ENCODE peak calls at places on chromosomes 5 and 9, in ten cellular contexts. One of them, this sample, is unnamed.

GRCh38 chr5:112696786-112697185 is 40.9 kb upstream of the APC start:
- DNase-seq in activated naive CD8-positive, alpha-beta T cell treated with anti-CD3 and anti-CD28 coated beads, Interleukin-2, amount 50 U/mL, for 24 hours: no peak
- DNase-seq in stimulated activated CD4-positive, alpha-beta T cell treated with anti-CD3 and anti-CD28 coated beads, Interleukin-15, amount 100 ng/mL, for 1 hour: no peak
- DNase-seq in adipocyte: no peak
- DNase-seq in ureter: no peak
- DNase-seq in endothelial cell: no peak
- DNase-seq in stimulated activated CD8-positive, alpha-beta memory T cell treated with anti-CD3 and anti-CD28 coated beads, Interleukin-7, amount 100 ng/mL, for 24 hours: no peak
- DNase-seq in psoas muscle: no peak
- DNase-seq in right cardiac atrium: no peak
- DNase-seq in cardiac fibroblast: no peak
- DNase-seq in this sample: no peak

GRCh38 chr5:156949424-156949823 is 13.6 kb downstream of the TIMD4 start:
- DNase-seq in cardiac fibroblast: no peak
- DNase-seq in ureter: no peak
- DNase-seq in stimulated activated CD8-positive, alpha-beta memory T cell treated with anti-CD3 and anti-CD28 coated beads, Interleukin-7, amount 100 ng/mL, for 24 hours: no peak
- DNase-seq in adipocyte: no peak
- DNase-seq in activated naive CD8-positive, alpha-beta T cell treated with anti-CD3 and anti-CD28 coated beads, Interleukin-2, amount 50 U/mL, for 24 hours: no peak
- DNase-seq in right cardiac atrium: no peak
- DNase-seq in stimulated activated CD4-positive, alpha-beta T cell treated with anti-CD3 and anti-CD28 coated beads, Interleukin-15, amount 100 ng/mL, for 1 hour: no peak
- DNase-seq in endothelial cell: no peak
- DNase-seq in psoas muscle: no peak
- DNase-seq in this sample: no peak

GRCh38 chr5:144812770-144813169 is 642.1 kb downstream of the KCTD16 start:
- DNase-seq in endothelial cell: no peak
- DNase-seq in psoas muscle: peak
- DNase-seq in ureter: no peak
- DNase-seq in adipocyte: peak
- DNase-seq in cardiac fibroblast: peak
- DNase-seq in stimulated activated CD4-positive, alpha-beta T cell treated with anti-CD3 and anti-CD28 coated beads, Interleukin-15, amount 100 ng/mL, for 1 hour: no peak
- DNase-seq in activated naive CD8-positive, alpha-beta T cell treated with anti-CD3 and anti-CD28 coated beads, Interleukin-2, amount 50 U/mL, for 24 hours: no peak
- DNase-seq in right cardiac atrium: peak
- DNase-seq in stimulated activated CD8-positive, alpha-beta memory T cell treated with anti-CD3 and anti-CD28 coated beads, Interleukin-7, amount 100 ng/mL, for 24 hours: no peak
- DNase-seq in this sample: no peak

GRCh38 chr5:93421987-93422391 is 159.0 kb downstream of the NR2F1-AS1 start:
- DNase-seq in stimulated activated CD8-positive, alpha-beta memory T cell treated with anti-CD3 and anti-CD28 coated beads, Interleukin-7, amount 100 ng/mL, for 24 hours: no peak
- DNase-seq in ureter: no peak
- DNase-seq in adipocyte: no peak
- DNase-seq in right cardiac atrium: no peak
- DNase-seq in activated naive CD8-positive, alpha-beta T cell treated with anti-CD3 and anti-CD28 coated beads, Interleukin-2, amount 50 U/mL, for 24 hours: no peak
- DNase-seq in psoas muscle: no peak
- DNase-seq in stimulated activated CD4-positive, alpha-beta T cell treated with anti-CD3 and anti-CD28 coated beads, Interleukin-15, amount 100 ng/mL, for 1 hour: no peak
- DNase-seq in endothelial cell: peak
- DNase-seq in cardiac fibroblast: no peak
- DNase-seq in this sample: no peak

GRCh38 chr5:107979272-107979671 is 308.5 kb upstream of the EFNA5 start:
- DNase-seq in ureter: no peak
- DNase-seq in endothelial cell: no peak
- DNase-seq in adipocyte: no peak
- DNase-seq in cardiac fibroblast: peak
- DNase-seq in activated naive CD8-positive, alpha-beta T cell treated with anti-CD3 and anti-CD28 coated beads, Interleukin-2, amount 50 U/mL, for 24 hours: no peak
- DNase-seq in right cardiac atrium: no peak
- DNase-seq in stimulated activated CD4-positive, alpha-beta T cell treated with anti-CD3 and anti-CD28 coated beads, Interleukin-15, amount 100 ng/mL, for 1 hour: no peak
- DNase-seq in psoas muscle: no peak
- DNase-seq in stimulated activated CD8-positive, alpha-beta memory T cell treated with anti-CD3 and anti-CD28 coated beads, Interleukin-7, amount 100 ng/mL, for 24 hours: no peak
- DNase-seq in this sample: no peak

GRCh38 chr9:36191696-36192095 is 975 bp downstream of the CLTA start:
- DNase-seq in activated naive CD8-positive, alpha-beta T cell treated with anti-CD3 and anti-CD28 coated beads, Interleukin-2, amount 50 U/mL, for 24 hours: no peak
- DNase-seq in cardiac fibroblast: no peak
- DNase-seq in right cardiac atrium: no peak
- DNase-seq in psoas muscle: no peak
- DNase-seq in ureter: no peak
- DNase-seq in stimulated activated CD4-positive, alpha-beta T cell treated with anti-CD3 and anti-CD28 coated beads, Interleukin-15, amount 100 ng/mL, for 1 hour: no peak
- DNase-seq in adipocyte: peak
- DNase-seq in stimulated activated CD8-positive, alpha-beta memory T cell treated with anti-CD3 and anti-CD28 coated beads, Interleukin-7, amount 100 ng/mL, for 24 hours: no peak
- DNase-seq in endothelial cell: no peak
- DNase-seq in this sample: peak

GRCh38 chr9:130465383-130466096 is 20.8 kb downstream of the ASS1 start:
- DNase-seq in adipocyte: no peak
- DNase-seq in ureter: no peak
- DNase-seq in stimulated activated CD8-positive, alpha-beta memory T cell treated with anti-CD3 and anti-CD28 coated beads, Interleukin-7, amount 100 ng/mL, for 24 hours: no peak
- DNase-seq in endothelial cell: no peak
- DNase-seq in right cardiac atrium: no peak
- DNase-seq in activated naive CD8-positive, alpha-beta T cell treated with anti-CD3 and anti-CD28 coated beads, Interleukin-2, amount 50 U/mL, for 24 hours: no peak
- DNase-seq in cardiac fibroblast: no peak
- DNase-seq in stimulated activated CD4-positive, alpha-beta T cell treated with anti-CD3 and anti-CD28 coated beads, Interleukin-15, amount 100 ng/mL, for 1 hour: no peak
- DNase-seq in psoas muscle: no peak
- DNase-seq in this sample: peak

GRCh38 chr9:107813287-107813686 is 323.7 kb upstream of the KLF4 start:
- DNase-seq in psoas muscle: no peak
- DNase-seq in endothelial cell: no peak
- DNase-seq in activated naive CD8-positive, alpha-beta T cell treated with anti-CD3 and anti-CD28 coated beads, Interleukin-2, amount 50 U/mL, for 24 hours: no peak
- DNase-seq in ureter: no peak
- DNase-seq in cardiac fibroblast: no peak
- DNase-seq in stimulated activated CD4-positive, alpha-beta T cell treated with anti-CD3 and anti-CD28 coated beads, Interleukin-15, amount 100 ng/mL, for 1 hour: no peak
- DNase-seq in stimulated activated CD8-positive, alpha-beta memory T cell treated with anti-CD3 and anti-CD28 coated beads, Interleukin-7, amount 100 ng/mL, for 24 hours: no peak
- DNase-seq in adipocyte: no peak
- DNase-seq in right cardiac atrium: no peak
- DNase-seq in this sample: no peak

GRCh38 chr9:122572456-122572855 is 10.7 kb downstream of the OR1L8 start:
- DNase-seq in ureter: no peak
- DNase-seq in psoas muscle: no peak
- DNase-seq in activated naive CD8-positive, alpha-beta T cell treated with anti-CD3 and anti-CD28 coated beads, Interleukin-2, amount 50 U/mL, for 24 hours: no peak
- DNase-seq in cardiac fibroblast: no peak
- DNase-seq in stimulated activated CD4-positive, alpha-beta T cell treated with anti-CD3 and anti-CD28 coated beads, Interleukin-15, amount 100 ng/mL, for 1 hour: no peak
- DNase-seq in endothelial cell: no peak
- DNase-seq in stimulated activated CD8-positive, alpha-beta memory T cell treated with anti-CD3 and anti-CD28 coated beads, Interleukin-7, amount 100 ng/mL, for 24 hours: no peak
- DNase-seq in adipocyte: no peak
- DNase-seq in right cardiac atrium: no peak
- DNase-seq in this sample: no peak

GRCh38 chr9:98929096-98929495 is 14.6 kb upstream of the COL15A1 start:
- DNase-seq in stimulated activated CD4-positive, alpha-beta T cell treated with anti-CD3 and anti-CD28 coated beads, Interleukin-15, amount 100 ng/mL, for 1 hour: no peak
- DNase-seq in cardiac fibroblast: no peak
- DNase-seq in endothelial cell: no peak
- DNase-seq in psoas muscle: no peak
- DNase-seq in ureter: no peak
- DNase-seq in activated naive CD8-positive, alpha-beta T cell treated with anti-CD3 and anti-CD28 coated beads, Interleukin-2, amount 50 U/mL, for 24 hours: no peak
- DNase-seq in adipocyte: peak
- DNase-seq in stimulated activated CD8-positive, alpha-beta memory T cell treated with anti-CD3 and anti-CD28 coated beads, Interleukin-7, amount 100 ng/mL, for 24 hours: no peak
- DNase-seq in right cardiac atrium: no peak
- DNase-seq in this sample: no peak

GRCh38 chr9:128337972-128338371 is 2.4 kb upstream of the SLC27A4 start:
- DNase-seq in cardiac fibroblast: no peak
- DNase-seq in ureter: no peak
- DNase-seq in stimulated activated CD4-positive, alpha-beta T cell treated with anti-CD3 and anti-CD28 coated beads, Interleukin-15, amount 100 ng/mL, for 1 hour: no peak
- DNase-seq in activated naive CD8-positive, alpha-beta T cell treated with anti-CD3 and anti-CD28 coated beads, Interleukin-2, amount 50 U/mL, for 24 hours: no peak
- DNase-seq in right cardiac atrium: no peak
- DNase-seq in stimulated activated CD8-positive, alpha-beta memory T cell treated with anti-CD3 and anti-CD28 coated beads, Interleukin-7, amount 100 ng/mL, for 24 hours: no peak
- DNase-seq in endothelial cell: no peak
- DNase-seq in adipocyte: no peak
- DNase-seq in psoas muscle: no peak
- DNase-seq in this sample: no peak

GRCh38 chr5:53554444-53554843 is 6.0 kb upstream of the NDUFS4 start:
- DNase-seq in activated naive CD8-positive, alpha-beta T cell treated with anti-CD3 and anti-CD28 coated beads, Interleukin-2, amount 50 U/mL, for 24 hours: no peak
- DNase-seq in ureter: no peak
- DNase-seq in psoas muscle: no peak
- DNase-seq in right cardiac atrium: no peak
- DNase-seq in stimulated activated CD8-positive, alpha-beta memory T cell treated with anti-CD3 and anti-CD28 coated beads, Interleukin-7, amount 100 ng/mL, for 24 hours: no peak
- DNase-seq in adipocyte: no peak
- DNase-seq in endothelial cell: no peak
- DNase-seq in stimulated activated CD4-positive, alpha-beta T cell treated with anti-CD3 and anti-CD28 coated beads, Interleukin-15, amount 100 ng/mL, for 1 hour: no peak
- DNase-seq in cardiac fibroblast: no peak
- DNase-seq in this sample: no peak

GRCh38 chr9:121868611-121869010 is 217.2 kb downstream of the DAB2IP start:
- DNase-seq in cardiac fibroblast: no peak
- DNase-seq in stimulated activated CD4-positive, alpha-beta T cell treated with anti-CD3 and anti-CD28 coated beads, Interleukin-15, amount 100 ng/mL, for 1 hour: no peak
- DNase-seq in adipocyte: no peak
- DNase-seq in stimulated activated CD8-positive, alpha-beta memory T cell treated with anti-CD3 and anti-CD28 coated beads, Interleukin-7, amount 100 ng/mL, for 24 hours: no peak
- DNase-seq in endothelial cell: no peak
- DNase-seq in right cardiac atrium: no peak
- DNase-seq in ureter: no peak
- DNase-seq in psoas muscle: no peak
- DNase-seq in activated naive CD8-positive, alpha-beta T cell treated with anti-CD3 and anti-CD28 coated beads, Interleukin-2, amount 50 U/mL, for 24 hours: no peak
- DNase-seq in this sample: no peak

GRCh38 chr5:154524846-154525245 is 46.8 kb upstream of the HAND1 start:
- DNase-seq in psoas muscle: no peak
- DNase-seq in activated naive CD8-positive, alpha-beta T cell treated with anti-CD3 and anti-CD28 coated beads, Interleukin-2, amount 50 U/mL, for 24 hours: no peak
- DNase-seq in right cardiac atrium: no peak
- DNase-seq in stimulated activated CD8-positive, alpha-beta memory T cell treated with anti-CD3 and anti-CD28 coated beads, Interleukin-7, amount 100 ng/mL, for 24 hours: no peak
- DNase-seq in adipocyte: no peak
- DNase-seq in cardiac fibroblast: no peak
- DNase-seq in endothelial cell: no peak
- DNase-seq in stimulated activated CD4-positive, alpha-beta T cell treated with anti-CD3 and anti-CD28 coated beads, Interleukin-15, amount 100 ng/mL, for 1 hour: no peak
- DNase-seq in ureter: no peak
- DNase-seq in this sample: no peak

GRCh38 chr9:130835441-130836298 is 616 bp downstream of the ABL1 start:
- DNase-seq in stimulated activated CD4-positive, alpha-beta T cell treated with anti-CD3 and anti-CD28 coated beads, Interleukin-15, amount 100 ng/mL, for 1 hour: no peak
- DNase-seq in ureter: no peak
- DNase-seq in right cardiac atrium: peak
- DNase-seq in stimulated activated CD8-positive, alpha-beta memory T cell treated with anti-CD3 and anti-CD28 coated beads, Interleukin-7, amount 100 ng/mL, for 24 hours: peak
- DNase-seq in cardiac fibroblast: peak
- DNase-seq in activated naive CD8-positive, alpha-beta T cell treated with anti-CD3 and anti-CD28 coated beads, Interleukin-2, amount 50 U/mL, for 24 hours: peak
- DNase-seq in adipocyte: peak
- DNase-seq in psoas muscle: peak
- DNase-seq in endothelial cell: peak
- DNase-seq in this sample: peak

GRCh38 chr5:43874772-43875171 is 271.8 kb downstream of the NNT start:
- DNase-seq in adipocyte: no peak
- DNase-seq in cardiac fibroblast: peak
- DNase-seq in endothelial cell: no peak
- DNase-seq in stimulated activated CD4-positive, alpha-beta T cell treated with anti-CD3 and anti-CD28 coated beads, Interleukin-15, amount 100 ng/mL, for 1 hour: no peak
- DNase-seq in psoas muscle: no peak
- DNase-seq in activated naive CD8-positive, alpha-beta T cell treated with anti-CD3 and anti-CD28 coated beads, Interleukin-2, amount 50 U/mL, for 24 hours: no peak
- DNase-seq in stimulated activated CD8-positive, alpha-beta memory T cell treated with anti-CD3 and anti-CD28 coated beads, Interleukin-7, amount 100 ng/mL, for 24 hours: no peak
- DNase-seq in ureter: no peak
- DNase-seq in right cardiac atrium: peak
- DNase-seq in this sample: no peak

GRCh38 chr5:73861313-73861978 is 235.4 kb downstream of the ARHGEF28 start:
- DNase-seq in adipocyte: peak
- DNase-seq in stimulated activated CD8-positive, alpha-beta memory T cell treated with anti-CD3 and anti-CD28 coated beads, Interleukin-7, amount 100 ng/mL, for 24 hours: no peak
- DNase-seq in endothelial cell: no peak
- DNase-seq in psoas muscle: no peak
- DNase-seq in activated naive CD8-positive, alpha-beta T cell treated with anti-CD3 and anti-CD28 coated beads, Interleukin-2, amount 50 U/mL, for 24 hours: no peak
- DNase-seq in ureter: no peak
- DNase-seq in right cardiac atrium: no peak
- DNase-seq in cardiac fibroblast: no peak
- DNase-seq in stimulated activated CD4-positive, alpha-beta T cell treated with anti-CD3 and anti-CD28 coated beads, Interleukin-15, amount 100 ng/mL, for 1 hour: no peak
- DNase-seq in this sample: no peak

GRCh38 chr5:168273056-168273980 is 18.1 kb upstream of the WWC1 start:
- DNase-seq in cardiac fibroblast: no peak
- DNase-seq in right cardiac atrium: no peak
- DNase-seq in ureter: no peak
- DNase-seq in activated naive CD8-positive, alpha-beta T cell treated with anti-CD3 and anti-CD28 coated beads, Interleukin-2, amount 50 U/mL, for 24 hours: no peak
- DNase-seq in endothelial cell: no peak
- DNase-seq in adipocyte: no peak
- DNase-seq in stimulated activated CD8-positive, alpha-beta memory T cell treated with anti-CD3 and anti-CD28 coated beads, Interleukin-7, amount 100 ng/mL, for 24 hours: no peak
- DNase-seq in stimulated activated CD4-positive, alpha-beta T cell treated with anti-CD3 and anti-CD28 coated beads, Interleukin-15, amount 100 ng/mL, for 1 hour: no peak
- DNase-seq in psoas muscle: no peak
- DNase-seq in this sample: no peak

GRCh38 chr5:43573058-43573457 is 16.2 kb upstream of the PAIP1 start:
- DNase-seq in activated naive CD8-positive, alpha-beta T cell treated with anti-CD3 and anti-CD28 coated beads, Interleukin-2, amount 50 U/mL, for 24 hours: no peak
- DNase-seq in cardiac fibroblast: peak
- DNase-seq in stimulated activated CD8-positive, alpha-beta memory T cell treated with anti-CD3 and anti-CD28 coated beads, Interleukin-7, amount 100 ng/mL, for 24 hours: no peak
- DNase-seq in stimulated activated CD4-positive, alpha-beta T cell treated with anti-CD3 and anti-CD28 coated beads, Interleukin-15, amount 100 ng/mL, for 1 hour: no peak
- DNase-seq in psoas muscle: no peak
- DNase-seq in endothelial cell: no peak
- DNase-seq in right cardiac atrium: no peak
- DNase-seq in adipocyte: peak
- DNase-seq in ureter: no peak
- DNase-seq in this sample: no peak

GRCh38 chr5:140388052-140388451 is 13.6 kb upstream of the ANKHD1 start:
- DNase-seq in cardiac fibroblast: no peak
- DNase-seq in stimulated activated CD8-positive, alpha-beta memory T cell treated with anti-CD3 and anti-CD28 coated beads, Interleukin-7, amount 100 ng/mL, for 24 hours: no peak
- DNase-seq in endothelial cell: no peak
- DNase-seq in adipocyte: no peak
- DNase-seq in right cardiac atrium: no peak
- DNase-seq in stimulated activated CD4-positive, alpha-beta T cell treated with anti-CD3 and anti-CD28 coated beads, Interleukin-15, amount 100 ng/mL, for 1 hour: no peak
- DNase-seq in activated naive CD8-positive, alpha-beta T cell treated with anti-CD3 and anti-CD28 coated beads, Interleukin-2, amount 50 U/mL, for 24 hours: no peak
- DNase-seq in psoas muscle: no peak
- DNase-seq in ureter: no peak
- DNase-seq in this sample: no peak

GRCh38 chr5:37834542-37835399 is 5.1 kb downstream of the GDNF start:
- DNase-seq in psoas muscle: no peak
- DNase-seq in stimulated activated CD4-positive, alpha-beta T cell treated with anti-CD3 and anti-CD28 coated beads, Interleukin-15, amount 100 ng/mL, for 1 hour: no peak
- DNase-seq in cardiac fibroblast: no peak
- DNase-seq in adipocyte: peak
- DNase-seq in stimulated activated CD8-positive, alpha-beta memory T cell treated with anti-CD3 and anti-CD28 coated beads, Interleukin-7, amount 100 ng/mL, for 24 hours: no peak
- DNase-seq in activated naive CD8-positive, alpha-beta T cell treated with anti-CD3 and anti-CD28 coated beads, Interleukin-2, amount 50 U/mL, for 24 hours: no peak
- DNase-seq in ureter: no peak
- DNase-seq in endothelial cell: peak
- DNase-seq in right cardiac atrium: no peak
- DNase-seq in this sample: peak

GRCh38 chr5:96517294-96517693 is 84.2 kb upstream of the PCSK1 start:
- DNase-seq in activated naive CD8-positive, alpha-beta T cell treated with anti-CD3 and anti-CD28 coated beads, Interleukin-2, amount 50 U/mL, for 24 hours: no peak
- DNase-seq in psoas muscle: no peak
- DNase-seq in cardiac fibroblast: peak
- DNase-seq in stimulated activated CD8-positive, alpha-beta memory T cell treated with anti-CD3 and anti-CD28 coated beads, Interleukin-7, amount 100 ng/mL, for 24 hours: no peak
- DNase-seq in endothelial cell: no peak
- DNase-seq in right cardiac atrium: no peak
- DNase-seq in adipocyte: peak
- DNase-seq in stimulated activated CD4-positive, alpha-beta T cell treated with anti-CD3 and anti-CD28 coated beads, Interleukin-15, amount 100 ng/mL, for 1 hour: no peak
- DNase-seq in ureter: no peak
- DNase-seq in this sample: no peak

GRCh38 chr9:715310-715709 is 126.2 kb upstream of the DMRT1 start:
- DNase-seq in activated naive CD8-positive, alpha-beta T cell treated with anti-CD3 and anti-CD28 coated beads, Interleukin-2, amount 50 U/mL, for 24 hours: no peak
- DNase-seq in stimulated activated CD8-positive, alpha-beta memory T cell treated with anti-CD3 and anti-CD28 coated beads, Interleukin-7, amount 100 ng/mL, for 24 hours: no peak
- DNase-seq in ureter: no peak
- DNase-seq in adipocyte: peak
- DNase-seq in right cardiac atrium: no peak
- DNase-seq in psoas muscle: no peak
- DNase-seq in cardiac fibroblast: no peak
- DNase-seq in endothelial cell: no peak
- DNase-seq in stimulated activated CD4-positive, alpha-beta T cell treated with anti-CD3 and anti-CD28 coated beads, Interleukin-15, amount 100 ng/mL, for 1 hour: no peak
- DNase-seq in this sample: no peak

GRCh38 chr5:168177831-168178450 is 113.5 kb upstream of the WWC1 start:
- DNase-seq in stimulated activated CD8-positive, alpha-beta memory T cell treated with anti-CD3 and anti-CD28 coated beads, Interleukin-7, amount 100 ng/mL, for 24 hours: no peak
- DNase-seq in cardiac fibroblast: no peak
- DNase-seq in stimulated activated CD4-positive, alpha-beta T cell treated with anti-CD3 and anti-CD28 coated beads, Interleukin-15, amount 100 ng/mL, for 1 hour: no peak
- DNase-seq in endothelial cell: no peak
- DNase-seq in right cardiac atrium: no peak
- DNase-seq in activated naive CD8-positive, alpha-beta T cell treated with anti-CD3 and anti-CD28 coated beads, Interleukin-2, amount 50 U/mL, for 24 hours: no peak
- DNase-seq in psoas muscle: no peak
- DNase-seq in ureter: no peak
- DNase-seq in adipocyte: no peak
- DNase-seq in this sample: peak

GRCh38 chr5:78574731-78575161 is 73.8 kb downstream of the LHFPL2 start:
- DNase-seq in psoas muscle: no peak
- DNase-seq in cardiac fibroblast: no peak
- DNase-seq in activated naive CD8-positive, alpha-beta T cell treated with anti-CD3 and anti-CD28 coated beads, Interleukin-2, amount 50 U/mL, for 24 hours: no peak
- DNase-seq in ureter: no peak
- DNase-seq in right cardiac atrium: no peak
- DNase-seq in endothelial cell: no peak
- DNase-seq in adipocyte: no peak
- DNase-seq in stimulated activated CD8-positive, alpha-beta memory T cell treated with anti-CD3 and anti-CD28 coated beads, Interleukin-7, amount 100 ng/mL, for 24 hours: no peak
- DNase-seq in stimulated activated CD4-positive, alpha-beta T cell treated with anti-CD3 and anti-CD28 coated beads, Interleukin-15, amount 100 ng/mL, for 1 hour: no peak
- DNase-seq in this sample: no peak

GRCh38 chr9:82923410-82924242 is 139.3 kb downstream of the RASEF start:
- DNase-seq in right cardiac atrium: no peak
- DNase-seq in stimulated activated CD4-positive, alpha-beta T cell treated with anti-CD3 and anti-CD28 coated beads, Interleukin-15, amount 100 ng/mL, for 1 hour: no peak
- DNase-seq in stimulated activated CD8-positive, alpha-beta memory T cell treated with anti-CD3 and anti-CD28 coated beads, Interleukin-7, amount 100 ng/mL, for 24 hours: no peak
- DNase-seq in adipocyte: no peak
- DNase-seq in endothelial cell: no peak
- DNase-seq in activated naive CD8-positive, alpha-beta T cell treated with anti-CD3 and anti-CD28 coated beads, Interleukin-2, amount 50 U/mL, for 24 hours: no peak
- DNase-seq in ureter: no peak
- DNase-seq in psoas muscle: no peak
- DNase-seq in cardiac fibroblast: no peak
- DNase-seq in this sample: peak

GRCh38 chr9:35538361-35539234 is 48.7 kb downstream of the RUSC2 start:
- DNase-seq in psoas muscle: peak
- DNase-seq in stimulated activated CD8-positive, alpha-beta memory T cell treated with anti-CD3 and anti-CD28 coated beads, Interleukin-7, amount 100 ng/mL, for 24 hours: no peak
- DNase-seq in endothelial cell: peak
- DNase-seq in adipocyte: peak
- DNase-seq in ureter: peak
- DNase-seq in stimulated activated CD4-positive, alpha-beta T cell treated with anti-CD3 and anti-CD28 coated beads, Interleukin-15, amount 100 ng/mL, for 1 hour: no peak
- DNase-seq in activated naive CD8-positive, alpha-beta T cell treated with anti-CD3 and anti-CD28 coated beads, Interleukin-2, amount 50 U/mL, for 24 hours: no peak
- DNase-seq in right cardiac atrium: peak
- DNase-seq in cardiac fibroblast: peak
- DNase-seq in this sample: peak

GRCh38 chr9:125361837-125362531 is 100.4 kb downstream of the GAPVD1 start:
- DNase-seq in endothelial cell: peak
- DNase-seq in psoas muscle: no peak
- DNase-seq in stimulated activated CD8-positive, alpha-beta memory T cell treated with anti-CD3 and anti-CD28 coated beads, Interleukin-7, amount 100 ng/mL, for 24 hours: no peak
- DNase-seq in cardiac fibroblast: peak
- DNase-seq in activated naive CD8-positive, alpha-beta T cell treated with anti-CD3 and anti-CD28 coated beads, Interleukin-2, amount 50 U/mL, for 24 hours: no peak
- DNase-seq in right cardiac atrium: no peak
- DNase-seq in ureter: no peak
- DNase-seq in stimulated activated CD4-positive, alpha-beta T cell treated with anti-CD3 and anti-CD28 coated beads, Interleukin-15, amount 100 ng/mL, for 1 hour: no peak
- DNase-seq in adipocyte: no peak
- DNase-seq in this sample: no peak

This sample was measured in nephron progenitor cell.